ENCODE peak calls at places on chromosome 1, in ten cellular contexts. One of them, this sample, is unnamed.

GRCh38 chr1:226107471-226108460 is 45.2 kb downstream of the H3-3A start:
- DNase-seq in endothelial cell: no peak
- DNase-seq in progenitor cell of endocrine pancreas: no peak
- DNase-seq in HFF-Myc: no peak
- DNase-seq in tibial nerve: no peak
- DNase-seq in fibroblast of lung: no peak
- DNase-seq in colonic mucosa: no peak
- DNase-seq in B cell: no peak
- DNase-seq in astrocyte of the cerebellum: no peak
- DNase-seq in IMR-90: no peak
- DNase-seq in this sample: no peak

GRCh38 chr1:13723810-13724209 is 23.8 kb downstream of the PRDM2 start:
- DNase-seq in fibroblast of lung: no peak
- DNase-seq in B cell: no peak
- DNase-seq in tibial nerve: no peak
- DNase-seq in colonic mucosa: no peak
- DNase-seq in IMR-90: no peak
- DNase-seq in endothelial cell: no peak
- DNase-seq in astrocyte of the cerebellum: no peak
- DNase-seq in HFF-Myc: no peak
- DNase-seq in progenitor cell of endocrine pancreas: no peak
- DNase-seq in this sample: peak; percentile 62

GRCh38 chr1:225488671-225489070 is 60.8 kb upstream of the LBR start:
- DNase-seq in endothelial cell: no peak
- DNase-seq in HFF-Myc: no peak
- DNase-seq in tibial nerve: no peak
- DNase-seq in colonic mucosa: no peak
- DNase-seq in astrocyte of the cerebellum: no peak
- DNase-seq in fibroblast of lung: no peak
- DNase-seq in IMR-90: no peak
- DNase-seq in B cell: no peak
- DNase-seq in progenitor cell of endocrine pancreas: no peak
- DNase-seq in this sample: no peak

GRCh38 chr1:164625004-164625617 is 66.1 kb downstream of the PBX1 start:
- DNase-seq in progenitor cell of endocrine pancreas: no peak
- DNase-seq in tibial nerve: no peak
- DNase-seq in HFF-Myc: no peak
- DNase-seq in astrocyte of the cerebellum: no peak
- DNase-seq in fibroblast of lung: no peak
- DNase-seq in B cell: no peak
- DNase-seq in colonic mucosa: no peak
- DNase-seq in endothelial cell: no peak
- DNase-seq in IMR-90: no peak
- DNase-seq in this sample: peak; percentile 19

GRCh38 chr1:214645712-214646111 is 42.7 kb downstream of the CENPF start:
- DNase-seq in tibial nerve: no peak
- DNase-seq in astrocyte of the cerebellum: no peak
- DNase-seq in fibroblast of lung: no peak
- DNase-seq in colonic mucosa: no peak
- DNase-seq in endothelial cell: no peak
- DNase-seq in B cell: no peak
- DNase-seq in HFF-Myc: no peak
- DNase-seq in progenitor cell of endocrine pancreas: no peak
- DNase-seq in IMR-90: no peak
- DNase-seq in this sample: no peak

GRCh38 chr1:5099018-5099417 is 444.6 kb downstream of the AJAP1 start:
- DNase-seq in IMR-90: no peak
- DNase-seq in tibial nerve: no peak
- DNase-seq in fibroblast of lung: no peak
- DNase-seq in progenitor cell of endocrine pancreas: no peak
- DNase-seq in HFF-Myc: no peak
- DNase-seq in colonic mucosa: no peak
- DNase-seq in B cell: no peak
- DNase-seq in astrocyte of the cerebellum: no peak
- DNase-seq in endothelial cell: no peak
- DNase-seq in this sample: no peak

GRCh38 chr1:110136911-110137310 is 13.4 kb upstream of the SLC6A17 start:
- DNase-seq in colonic mucosa: no peak
- DNase-seq in HFF-Myc: no peak
- DNase-seq in tibial nerve: no peak
- DNase-seq in progenitor cell of endocrine pancreas: peak; percentile 16
- DNase-seq in astrocyte of the cerebellum: no peak
- DNase-seq in endothelial cell: peak; percentile 62
- DNase-seq in IMR-90: no peak
- DNase-seq in fibroblast of lung: no peak
- DNase-seq in B cell: no peak
- DNase-seq in this sample: no peak

GRCh38 chr1:230753586-230754251 is 6.5 kb downstream of the CAPN9 start:
- DNase-seq in astrocyte of the cerebellum: no peak
- DNase-seq in tibial nerve: no peak
- DNase-seq in IMR-90: no peak
- DNase-seq in colonic mucosa: peak; percentile 72
- DNase-seq in B cell: peak; percentile 7
- DNase-seq in progenitor cell of endocrine pancreas: peak; percentile 30
- DNase-seq in fibroblast of lung: peak; percentile 18
- DNase-seq in HFF-Myc: no peak
- DNase-seq in endothelial cell: peak; percentile 58
- DNase-seq in this sample: peak; percentile 59

GRCh38 chr1:154961207-154961496 is 430 bp downstream of the PYGO2 start:
- DNase-seq in IMR-90: no peak
- DNase-seq in progenitor cell of endocrine pancreas: no peak
- DNase-seq in tibial nerve: no peak
- DNase-seq in HFF-Myc: no peak
- DNase-seq in fibroblast of lung: no peak
- DNase-seq in colonic mucosa: peak; percentile 86
- DNase-seq in astrocyte of the cerebellum: no peak
- DNase-seq in B cell: no peak
- DNase-seq in endothelial cell: no peak
- DNase-seq in this sample: no peak

GRCh38 chr1:14937288-14937949 is 216.1 kb upstream of the TMEM51 start:
- DNase-seq in colonic mucosa: no peak
- DNase-seq in astrocyte of the cerebellum: no peak
- DNase-seq in tibial nerve: no peak
- DNase-seq in endothelial cell: no peak
- DNase-seq in HFF-Myc: no peak
- DNase-seq in IMR-90: no peak
- DNase-seq in progenitor cell of endocrine pancreas: no peak
- DNase-seq in B cell: no peak
- DNase-seq in fibroblast of lung: no peak
- DNase-seq in this sample: no peak

GRCh38 chr1:9822897-9823692 is 670 bp downstream of the CLSTN1 start:
- DNase-seq in astrocyte of the cerebellum: no peak
- DNase-seq in endothelial cell: no peak
- DNase-seq in colonic mucosa: peak; percentile 49
- DNase-seq in IMR-90: peak; percentile 15
- DNase-seq in HFF-Myc: no peak
- DNase-seq in progenitor cell of endocrine pancreas: no peak
- DNase-seq in fibroblast of lung: no peak
- DNase-seq in tibial nerve: no peak
- DNase-seq in B cell: peak; percentile 37
- DNase-seq in this sample: peak; percentile 25

GRCh38 chr1:82813351-82813750 is 1012.6 kb downstream of the ADGRL2 start:
- DNase-seq in progenitor cell of endocrine pancreas: no peak
- DNase-seq in tibial nerve: no peak
- DNase-seq in astrocyte of the cerebellum: no peak
- DNase-seq in endothelial cell: no peak
- DNase-seq in colonic mucosa: no peak
- DNase-seq in HFF-Myc: no peak
- DNase-seq in IMR-90: no peak
- DNase-seq in B cell: no peak
- DNase-seq in fibroblast of lung: no peak
- DNase-seq in this sample: no peak

DNA sequence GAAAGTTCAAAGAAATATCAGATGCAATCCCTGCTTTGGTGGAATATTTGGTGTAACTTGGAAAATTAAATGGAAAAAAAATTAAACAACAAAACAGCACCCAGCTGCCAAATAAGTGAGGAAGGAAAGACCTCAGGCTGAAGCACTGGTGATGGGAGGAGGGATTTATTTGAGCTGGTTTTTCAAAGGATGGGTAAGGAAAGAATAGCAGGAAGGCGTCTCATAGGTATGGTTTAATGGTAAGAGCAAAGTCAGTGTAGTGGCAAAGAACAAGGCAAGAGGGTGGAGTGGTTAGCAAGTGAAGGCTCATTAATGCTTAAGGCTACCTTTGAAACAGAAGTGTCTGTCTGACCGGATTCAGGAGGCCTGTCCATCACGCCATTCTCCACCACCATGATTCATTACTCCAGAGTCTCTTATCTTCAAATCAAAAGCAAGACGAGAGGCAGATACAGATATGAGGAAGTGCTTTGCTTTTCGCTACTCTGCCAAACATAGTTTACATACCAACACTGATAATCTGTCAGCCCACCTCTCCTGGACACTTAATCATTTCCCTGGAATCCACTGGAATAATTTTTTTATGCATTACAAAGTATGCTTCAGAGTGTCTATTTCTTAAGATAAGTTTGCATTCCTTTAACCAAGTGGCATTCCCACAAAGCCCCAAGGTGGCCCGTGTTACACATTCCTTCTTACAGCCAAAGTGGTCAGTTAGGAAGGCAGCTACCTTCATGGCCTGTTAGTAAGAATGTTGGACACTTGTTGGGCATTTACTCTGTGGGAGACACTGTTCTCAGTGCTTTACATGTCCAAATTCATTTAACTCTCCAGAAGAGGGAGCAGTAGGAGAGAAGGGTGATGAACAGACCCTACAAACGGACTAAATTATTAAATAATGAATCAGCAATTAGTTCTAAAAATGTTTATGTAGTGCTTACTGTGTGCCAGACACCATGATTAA is 146.6 kb downstream of the ROR1 start:
- DNase-seq in endothelial cell: no peak
- DNase-seq in IMR-90: peak; percentile 89
- DNase-seq in tibial nerve: no peak
- DNase-seq in astrocyte of the cerebellum: peak; percentile 89
- DNase-seq in fibroblast of lung: peak; percentile 77
- DNase-seq in B cell: no peak
- DNase-seq in colonic mucosa: no peak
- DNase-seq in progenitor cell of endocrine pancreas: no peak
- DNase-seq in HFF-Myc: peak; percentile 72
- DNase-seq in this sample: peak; percentile 88
- TF ChIP-seq CTCF in endothelial cell: no peak
- TF ChIP-seq CTCF in IMR-90: peak; percentile 56
- TF ChIP-seq CTCF in tibial nerve: no peak
- TF ChIP-seq CTCF in astrocyte of the cerebellum: peak; percentile 54
- TF ChIP-seq CTCF in fibroblast of lung: peak; percentile 49
- TF ChIP-seq CTCF in B cell: no peak
- TF ChIP-seq CTCF in colonic mucosa: no peak
- TF ChIP-seq CTCF in progenitor cell of endocrine pancreas: peak; percentile 20
- TF ChIP-seq CTCF in HFF-Myc: peak; percentile 38
- TF ChIP-seq CTCF in this sample: peak; percentile 45

GRCh38 chr1:196425513-196425912 is 182.7 kb downstream of the KCNT2 start:
- DNase-seq in tibial nerve: no peak
- DNase-seq in progenitor cell of endocrine pancreas: no peak
- DNase-seq in fibroblast of lung: no peak
- DNase-seq in endothelial cell: no peak
- DNase-seq in B cell: no peak
- DNase-seq in astrocyte of the cerebellum: no peak
- DNase-seq in colonic mucosa: no peak
- DNase-seq in HFF-Myc: no peak
- DNase-seq in IMR-90: no peak
- DNase-seq in this sample: no peak
- TF ChIP-seq CTCF in tibial nerve: no peak
- TF ChIP-seq CTCF in progenitor cell of endocrine pancreas: no peak
- TF ChIP-seq CTCF in fibroblast of lung: peak; percentile 13
- TF ChIP-seq CTCF in endothelial cell: peak; percentile 19
- TF ChIP-seq CTCF in B cell: no peak
- TF ChIP-seq CTCF in astrocyte of the cerebellum: no peak
- TF ChIP-seq CTCF in colonic mucosa: no peak
- TF ChIP-seq CTCF in HFF-Myc: peak; percentile 2
- TF ChIP-seq CTCF in IMR-90: no peak
- TF ChIP-seq CTCF in this sample: no peak

DNA sequence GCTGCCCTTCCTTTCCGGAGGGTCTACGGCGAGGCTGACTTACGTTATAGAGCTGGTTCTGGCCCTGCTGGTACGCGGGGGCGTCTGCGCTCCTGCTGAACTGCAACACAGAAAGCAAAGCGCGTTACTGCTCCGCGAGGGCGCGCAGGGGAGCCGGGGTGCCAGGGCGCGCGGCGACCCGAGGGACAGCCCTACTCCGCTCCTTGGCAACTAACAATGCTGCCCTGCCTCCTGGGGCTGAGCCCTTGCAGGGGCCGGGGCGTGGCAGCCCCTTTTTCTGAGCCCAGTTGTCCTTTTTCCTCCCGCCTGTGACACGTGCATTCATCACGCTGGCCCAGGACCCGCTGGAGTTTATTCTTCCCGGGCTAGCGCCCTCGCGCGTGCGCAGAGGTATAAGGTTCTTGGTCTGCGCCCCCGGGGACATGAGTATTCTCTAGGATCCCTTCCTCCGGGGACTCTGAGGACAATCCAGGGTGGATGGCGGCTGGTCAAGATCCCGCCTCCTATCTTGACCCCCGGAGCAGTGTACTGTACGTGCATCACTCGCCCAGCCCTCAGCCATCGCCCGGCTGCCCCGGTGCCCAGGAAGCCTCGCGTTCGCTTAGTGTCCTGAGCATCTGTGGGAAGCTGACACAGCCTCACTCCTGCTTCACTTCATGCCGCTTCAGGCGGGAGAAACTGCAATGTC is 78.9 kb downstream of the CD247 start:
- DNase-seq in fibroblast of lung: peak; percentile 44
- DNase-seq in progenitor cell of endocrine pancreas: peak; percentile 30
- DNase-seq in endothelial cell: peak; percentile 53
- DNase-seq in B cell: peak; percentile 58
- DNase-seq in HFF-Myc: no peak
- DNase-seq in colonic mucosa: peak; percentile 67
- DNase-seq in astrocyte of the cerebellum: no peak
- DNase-seq in IMR-90: peak; percentile 28
- DNase-seq in tibial nerve: no peak
- DNase-seq in this sample: peak; percentile 56
- TF ChIP-seq CTCF in fibroblast of lung: peak; percentile 26
- TF ChIP-seq CTCF in progenitor cell of endocrine pancreas: peak; percentile 27
- TF ChIP-seq CTCF in endothelial cell: no peak
- TF ChIP-seq CTCF in B cell: no peak
- TF ChIP-seq CTCF in HFF-Myc: peak; percentile 15
- TF ChIP-seq CTCF in colonic mucosa: no peak
- TF ChIP-seq CTCF in astrocyte of the cerebellum: peak; percentile 39
- TF ChIP-seq CTCF in IMR-90: peak; percentile 20
- TF ChIP-seq CTCF in tibial nerve: no peak
- TF ChIP-seq CTCF in this sample: peak; percentile 17

DNA sequence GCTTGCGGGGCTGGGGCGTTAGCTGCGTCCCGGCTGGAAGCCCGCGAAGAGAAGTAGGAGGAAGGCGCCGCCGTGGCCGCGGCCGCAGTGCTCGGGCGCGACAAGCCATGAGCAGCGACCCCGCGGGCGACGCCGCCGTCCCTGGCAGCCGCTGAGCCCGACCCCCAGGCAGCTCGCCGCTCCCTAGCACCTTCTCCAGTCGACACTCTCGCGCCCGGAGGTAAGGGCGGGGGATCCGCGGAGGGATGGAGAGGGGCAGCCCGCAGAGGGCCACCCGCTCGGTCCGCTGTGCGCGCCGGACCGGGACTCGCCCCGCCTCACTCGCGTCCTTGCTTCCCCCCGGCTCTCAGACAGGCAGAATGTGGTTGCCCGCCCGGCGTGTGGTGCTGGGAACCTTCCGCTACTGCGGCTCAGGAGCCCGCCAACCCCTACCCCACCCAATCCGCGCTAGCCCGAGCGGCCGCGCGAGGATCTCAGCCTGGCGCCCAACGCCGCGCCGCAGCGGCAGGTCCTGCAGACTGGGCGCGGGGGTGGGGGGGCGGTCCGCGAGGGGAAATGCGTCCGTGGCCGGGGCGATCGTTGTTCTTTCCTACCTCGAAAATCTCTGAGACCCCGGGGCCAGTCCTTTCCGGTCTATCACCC is at the start of gene LRRC8C:
- DNase-seq in endothelial cell: peak; percentile 51
- DNase-seq in progenitor cell of endocrine pancreas: peak; percentile 44
- DNase-seq in astrocyte of the cerebellum: no peak
- DNase-seq in HFF-Myc: no peak
- DNase-seq in IMR-90: peak; percentile 48
- DNase-seq in colonic mucosa: peak; percentile 45
- DNase-seq in B cell: peak; percentile 84
- DNase-seq in tibial nerve: no peak
- DNase-seq in fibroblast of lung: peak; percentile 61
- DNase-seq in this sample: peak; percentile 63
- TF ChIP-seq CTCF in endothelial cell: no peak
- TF ChIP-seq CTCF in progenitor cell of endocrine pancreas: no peak
- TF ChIP-seq CTCF in astrocyte of the cerebellum: no peak
- TF ChIP-seq CTCF in HFF-Myc: no peak
- TF ChIP-seq CTCF in IMR-90: no peak
- TF ChIP-seq CTCF in colonic mucosa: no peak
- TF ChIP-seq CTCF in B cell: no peak
- TF ChIP-seq CTCF in tibial nerve: no peak
- TF ChIP-seq CTCF in fibroblast of lung: no peak
- TF ChIP-seq CTCF in this sample: no peak